ENCODE peak calls at places on chromosomes 13 and 19, in ten cellular contexts. S, T, G, J, A, P, H, L, W and R are unnamed samples.

GRCh38 chr13:73064991-73065390 is 6.2 kb downstream of the KLF5 start:
- DNase-seq in S (no peak), T (no peak), G (no peak), J (no peak), A (no peak), P (no peak), H (no peak), L (no peak), W (no peak), R (no peak)

GRCh38 chr13:19153782-19154450 is 27.7 kb downstream of the TUBA3C start:
- DNase-seq in S (no peak), T (peak; percentile 49), G (no peak), J (peak; percentile 33), A (no peak), P (no peak), H (no peak), L (no peak), W (no peak), R (no peak)

GRCh38 chr13:74683411-74683810 is 549.2 kb upstream of the KLF12 start:
- DNase-seq in S (no peak), T (no peak), G (no peak), J (no peak), A (no peak), P (no peak), H (no peak), L (peak; percentile 7), W (no peak), R (no peak)

GRCh38 chr13:23323946-23324709 is 109.4 kb downstream of the SACS start:
- DNase-seq in S (no peak), T (no peak), G (no peak), J (no peak), A (no peak), P (no peak), H (no peak), L (no peak), W (peak; percentile 37), R (no peak)

GRCh38 chr19:53785196-53785889 is 38.8 kb downstream of the NLRP12 start:
- DNase-seq in S (no peak), T (no peak), G (no peak), J (no peak), A (no peak), P (no peak), H (no peak), L (no peak), W (no peak), R (no peak)

GRCh38 chr13:92136449-92137180 is 738.2 kb downstream of the GPC5 start:
- DNase-seq in S (no peak), T (no peak), G (no peak), J (no peak), A (no peak), P (no peak), H (no peak), L (no peak), W (no peak), R (no peak)

GRCh38 chr13:100836696-100837095 is 162.1 kb upstream of the TMTC4 start:
- DNase-seq in S (no peak), T (no peak), G (no peak), J (no peak), A (no peak), P (peak; percentile 33), H (no peak), L (peak; percentile 47), W (no peak), R (no peak)

GRCh38 chr13:96020941-96021340 is 32.3 kb downstream of the UGGT2 start:
- DNase-seq in S (no peak), T (no peak), G (no peak), J (no peak), A (no peak), P (no peak), H (no peak), L (no peak), W (no peak), R (no peak)

GRCh38 chr13:100530645-100531044 is 57.9 kb downstream of the GGACT start:
- DNase-seq in S (no peak), T (no peak), G (no peak), J (no peak), A (no peak), P (no peak), H (peak; percentile 19), L (no peak), W (no peak), R (peak; percentile 43)

GRCh38 chr13:91576590-91576989 is 178.2 kb downstream of the GPC5 start:
- DNase-seq in S (no peak), T (peak; percentile 20), G (no peak), J (no peak), A (no peak), P (peak; percentile 35), H (no peak), L (no peak), W (no peak), R (no peak)

GRCh38 chr13:86188170-86188569 is 389.0 kb upstream of the SLITRK6 start:
- DNase-seq in S (no peak), T (peak; percentile 46), G (no peak), J (no peak), A (no peak), P (no peak), H (no peak), L (no peak), W (no peak), R (no peak)

GRCh38 chr13:41823486-41823885 is 137.4 kb downstream of the VWA8 start:
- DNase-seq in S (no peak), T (no peak), G (no peak), J (no peak), A (no peak), P (no peak), H (no peak), L (no peak), W (no peak), R (no peak)

GRCh38 chr19:662207-662961 is 630 bp downstream of the RNF126 start:
- DNase-seq in S (peak; percentile 64), T (no peak), G (no peak), J (peak; percentile 84), A (peak; percentile 46), P (peak; percentile 51), H (no peak), L (peak; percentile 67), W (no peak), R (no peak)

GRCh38 chr13:113094410-113094800 is 11.2 kb upstream of the F7 start:
- DNase-seq in S (no peak), T (no peak), G (no peak), J (no peak), A (no peak), P (no peak), H (no peak), L (no peak), W (no peak), R (no peak)

GRCh38 chr19:32744555-32745325 is 25.2 kb downstream of the TDRD12 start:
- DNase-seq in S (no peak), T (no peak), G (no peak), J (no peak), A (no peak), P (no peak), H (no peak), L (no peak), W (no peak), R (no peak)

GRCh38 chr19:43699506-43700367 is 16.1 kb upstream of the IRGC start:
- DNase-seq in S (no peak), T (peak; percentile 23), G (peak; percentile 35), J (peak; percentile 14), A (no peak), P (peak; percentile 28), H (peak; percentile 31), L (peak; percentile 46), W (no peak), R (no peak)

GRCh38 chr19:34220472-34221063 is 33.8 kb upstream of the GARRE1 start:
- DNase-seq in S (peak; percentile 63), T (no peak), G (peak; percentile 11), J (peak; percentile 69), A (peak; percentile 14), P (peak; percentile 79), H (peak; percentile 14), L (peak; percentile 78), W (peak; percentile 30), R (no peak)

GRCh38 chr13:40508112-40508511 is 158.3 kb downstream of the FOXO1 start:
- DNase-seq in S (no peak), T (no peak), G (no peak), J (no peak), A (no peak), P (no peak), H (no peak), L (no peak), W (no peak), R (no peak)

GRCh38 chr19:23403581-23404324 is 8.5 kb upstream of the ZNF91 start:
- DNase-seq in S (no peak), T (no peak), G (no peak), J (no peak), A (no peak), P (no peak), H (no peak), L (no peak), W (no peak), R (no peak)

GRCh38 chr19:48819366-48819816 is 8.6 kb upstream of the BCAT2 start:
- DNase-seq in S (no peak), T (no peak), G (peak; percentile 32), J (no peak), A (no peak), P (no peak), H (peak; percentile 38), L (peak; percentile 16), W (peak; percentile 21), R (peak; percentile 88)

GRCh38 chr19:55368701-55369563 is 1.3 kb downstream of the IL11 start:
- DNase-seq in S (no peak), T (no peak), G (no peak), J (peak; percentile 34), A (no peak), P (no peak), H (no peak), L (peak; percentile 69), W (no peak), R (no peak)

GRCh38 chr13:90444232-90444631 is 903.3 kb upstream of the MIR17HG start:
- DNase-seq in S (no peak), T (no peak), G (no peak), J (no peak), A (no peak), P (no peak), H (no peak), L (no peak), W (no peak), R (no peak)

GRCh38 chr19:31890230-31890629 is 455.2 kb upstream of the ZNF507 start:
- DNase-seq in S (no peak), T (no peak), G (no peak), J (no peak), A (no peak), P (no peak), H (no peak), L (no peak), W (no peak), R (no peak)

GRCh38 chr13:74825170-74825948 is 656.6 kb downstream of the TBC1D4 start:
- DNase-seq in S (no peak), T (no peak), G (no peak), J (no peak), A (no peak), P (no peak), H (no peak), L (peak; percentile 87), W (no peak), R (no peak)

GRCh38 chr13:47457631-47458030 is 543.4 kb downstream of the SUCLA2 start:
- DNase-seq in S (no peak), T (no peak), G (no peak), J (no peak), A (no peak), P (no peak), H (no peak), L (no peak), W (no peak), R (no peak)

GRCh38 chr13:92716749-92717148 is 509.9 kb upstream of the GPC6 start:
- DNase-seq in S (no peak), T (no peak), G (no peak), J (no peak), A (no peak), P (no peak), H (no peak), L (peak; percentile 2), W (no peak), R (no peak)

GRCh38 chr13:44312898-44313551 is 60.6 kb upstream of the SERP2 start:
- DNase-seq in S (no peak), T (no peak), G (no peak), J (peak; percentile 35), A (no peak), P (no peak), H (no peak), L (peak; percentile 98), W (no peak), R (no peak)

GRCh38 chr19:6769006-6769637 is 1.9 kb upstream of the SH2D3A start:
- DNase-seq in S (no peak), T (no peak), G (no peak), J (peak; percentile 36), A (no peak), P (no peak), H (no peak), L (peak; percentile 53), W (no peak), R (no peak)